ENCODE peak calls at places on chromosome 6, in five cellular contexts. One of them, this sample, is unnamed.
A peak's percentile ranks its signal among the peaks of the same experiment; 100 is the strongest.

GRCh38 chr6:33661118-33661838 is 40.2 kb downstream of the ITPR3 start:
- DNase-seq in heart left ventricle: no peak
- DNase-seq in A549: no peak
- DNase-seq in K562: no peak
- DNase-seq in transverse colon: no peak
- DNase-seq in this sample: no peak

GRCh38 chr6:136846046-136846445 is 23.7 kb downstream of the PEX7 start:
- DNase-seq in A549: peak; percentile 56
- DNase-seq in transverse colon: peak; percentile 36
- DNase-seq in K562: peak; percentile 75
- DNase-seq in heart left ventricle: no peak
- DNase-seq in this sample: peak; percentile 37

GRCh38 chr6:56652994-56653393 is 10.3 kb upstream of the DST start:
- DNase-seq in heart left ventricle: no peak
- DNase-seq in transverse colon: no peak
- DNase-seq in K562: no peak
- DNase-seq in A549: peak; percentile 69
- DNase-seq in this sample: no peak

GRCh38 chr6:110778331-110778730 is 36.9 kb downstream of the CDK19 start:
- DNase-seq in transverse colon: no peak
- DNase-seq in heart left ventricle: no peak
- DNase-seq in A549: no peak
- DNase-seq in K562: no peak
- DNase-seq in this sample: no peak

GRCh38 chr6:42929088-42929927 is at the start of gene CNPY3:
- DNase-seq in A549: peak; percentile 98
- DNase-seq in K562: peak; percentile 99
- DNase-seq in heart left ventricle: peak; percentile 95
- DNase-seq in transverse colon: peak; percentile 96
- DNase-seq in this sample: peak; percentile 94

GRCh38 chr6:68186870-68187269 is 448.2 kb upstream of the ADGRB3 start:
- DNase-seq in K562: no peak
- DNase-seq in transverse colon: no peak
- DNase-seq in heart left ventricle: no peak
- DNase-seq in A549: no peak
- DNase-seq in this sample: no peak

GRCh38 chr6:147430811-147431210 is 77.7 kb upstream of the SAMD5 start:
- DNase-seq in transverse colon: no peak
- DNase-seq in K562: no peak
- DNase-seq in heart left ventricle: no peak
- DNase-seq in A549: no peak
- DNase-seq in this sample: no peak

GRCh38 chr6:30219244-30219643 is 6.0 kb upstream of the TRIM26 start:
- DNase-seq in heart left ventricle: no peak
- DNase-seq in K562: peak; percentile 64
- DNase-seq in transverse colon: peak; percentile 64
- DNase-seq in A549: peak; percentile 58
- DNase-seq in this sample: peak; percentile 43

GRCh38 chr6:129845696-129846095 is 15.4 kb downstream of the TMEM244 start:
- DNase-seq in heart left ventricle: no peak
- DNase-seq in K562: no peak
- DNase-seq in transverse colon: no peak
- DNase-seq in A549: no peak
- DNase-seq in this sample: no peak

DNA sequence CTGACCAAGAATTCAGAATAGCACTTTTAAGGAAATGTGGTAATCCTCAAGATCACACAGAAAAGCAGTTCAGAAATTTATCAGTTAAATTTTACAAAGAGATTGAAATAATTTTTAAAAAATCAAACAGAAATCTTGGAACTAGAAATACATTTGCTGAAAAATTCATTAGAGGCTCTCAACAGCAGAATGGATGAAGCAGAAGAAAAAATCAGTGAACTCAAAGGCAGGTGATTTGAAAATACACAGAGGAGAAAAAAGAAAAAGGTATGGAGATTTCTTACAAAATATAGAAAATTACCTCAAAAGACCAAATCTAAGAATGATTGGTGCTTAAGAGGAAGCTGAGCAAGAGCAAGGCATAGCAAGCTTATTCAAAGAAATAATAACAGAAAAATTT is 11.5 kb downstream of the NQO2 start:
- DNase-seq in A549: no peak
- DNase-seq in heart left ventricle: no peak
- DNase-seq in transverse colon: no peak
- DNase-seq in K562: no peak
- DNase-seq in this sample: no peak
- TF ChIP-seq CTCF in A549: no peak
- TF ChIP-seq CTCF in heart left ventricle: no peak
- TF ChIP-seq CTCF in transverse colon: no peak
- TF ChIP-seq CTCF in K562: no peak
- TF ChIP-seq CTCF in this sample: no peak

GRCh38 chr6:10529231-10529801 is 8.2 kb downstream of the GCNT2 start:
- DNase-seq in K562: no peak
- DNase-seq in transverse colon: no peak
- DNase-seq in heart left ventricle: no peak
- DNase-seq in A549: no peak
- DNase-seq in this sample: peak; percentile 51
- TF ChIP-seq POLR2A in K562: no peak
- TF ChIP-seq POLR2A in transverse colon: no peak
- TF ChIP-seq POLR2A in heart left ventricle: no peak
- TF ChIP-seq POLR2A in A549: no peak
- TF ChIP-seq POLR2A in this sample: no peak

GRCh38 chr6:41546475-41546865 is 289 bp downstream of the FOXP4 start:
- DNase-seq in K562: no peak
- DNase-seq in A549: peak; percentile 40
- DNase-seq in transverse colon: peak; percentile 74
- DNase-seq in heart left ventricle: no peak
- DNase-seq in this sample: no peak

GRCh38 chr6:41548098-41548840 is 2.1 kb downstream of the FOXP4 start:
- DNase-seq in transverse colon: peak; percentile 26
- DNase-seq in A549: no peak
- DNase-seq in heart left ventricle: no peak
- DNase-seq in K562: no peak
- DNase-seq in this sample: no peak

GRCh38 chr6:41546866-41547798 is 951 bp downstream of the FOXP4 start:
- DNase-seq in K562: peak; percentile 60
- DNase-seq in transverse colon: peak; percentile 42
- DNase-seq in heart left ventricle: peak; percentile 45
- DNase-seq in A549: peak; percentile 20
- DNase-seq in this sample: no peak

GRCh38 chr6:41548841-41549642 is 2.9 kb downstream of the FOXP4 start:
- DNase-seq in A549: no peak
- DNase-seq in transverse colon: no peak
- DNase-seq in heart left ventricle: no peak
- DNase-seq in K562: no peak
- DNase-seq in this sample: no peak

DNA sequence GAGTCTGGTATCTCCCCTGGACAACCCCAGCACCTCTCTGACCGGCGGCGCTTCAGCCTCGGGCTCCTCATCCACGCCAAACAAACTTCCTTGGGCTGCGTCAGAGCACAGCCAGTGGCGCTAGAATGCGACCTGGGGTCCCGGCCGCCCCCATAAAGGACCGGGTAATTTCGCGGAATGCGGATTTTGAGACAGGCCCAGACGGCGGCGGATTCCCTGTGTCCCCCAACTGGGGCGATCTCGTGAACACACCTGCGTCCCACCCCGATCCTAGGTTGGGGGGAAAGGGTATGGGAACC is 1.6 kb downstream of the FOXP4 start:
- DNase-seq in transverse colon: no peak
- DNase-seq in A549: no peak
- DNase-seq in heart left ventricle: no peak
- DNase-seq in K562: no peak
- DNase-seq in this sample: no peak
- H3K4me1 ChIP-seq in transverse colon: peaks cover 46% of the 10 kb centered on the region
- H3K4me1 ChIP-seq in A549: peaks cover 18% of the 10 kb centered on the region
- H3K4me1 ChIP-seq in heart left ventricle: peaks cover 6% of the 10 kb centered on the region
- H3K4me1 ChIP-seq in K562: peaks cover 19% of the 10 kb centered on the region
- H3K4me1 ChIP-seq in this sample: peaks cover 3% of the 10 kb centered on the region

GRCh38 chr6:25199544-25199943 is 79.6 kb upstream of the CARMIL1 start:
- DNase-seq in heart left ventricle: no peak
- DNase-seq in transverse colon: no peak
- DNase-seq in A549: no peak
- DNase-seq in K562: no peak
- DNase-seq in this sample: no peak
- TF ChIP-seq CTCF in heart left ventricle: no peak
- TF ChIP-seq CTCF in transverse colon: no peak
- TF ChIP-seq CTCF in A549: no peak
- TF ChIP-seq CTCF in K562: no peak
- TF ChIP-seq CTCF in this sample: no peak

DNA sequence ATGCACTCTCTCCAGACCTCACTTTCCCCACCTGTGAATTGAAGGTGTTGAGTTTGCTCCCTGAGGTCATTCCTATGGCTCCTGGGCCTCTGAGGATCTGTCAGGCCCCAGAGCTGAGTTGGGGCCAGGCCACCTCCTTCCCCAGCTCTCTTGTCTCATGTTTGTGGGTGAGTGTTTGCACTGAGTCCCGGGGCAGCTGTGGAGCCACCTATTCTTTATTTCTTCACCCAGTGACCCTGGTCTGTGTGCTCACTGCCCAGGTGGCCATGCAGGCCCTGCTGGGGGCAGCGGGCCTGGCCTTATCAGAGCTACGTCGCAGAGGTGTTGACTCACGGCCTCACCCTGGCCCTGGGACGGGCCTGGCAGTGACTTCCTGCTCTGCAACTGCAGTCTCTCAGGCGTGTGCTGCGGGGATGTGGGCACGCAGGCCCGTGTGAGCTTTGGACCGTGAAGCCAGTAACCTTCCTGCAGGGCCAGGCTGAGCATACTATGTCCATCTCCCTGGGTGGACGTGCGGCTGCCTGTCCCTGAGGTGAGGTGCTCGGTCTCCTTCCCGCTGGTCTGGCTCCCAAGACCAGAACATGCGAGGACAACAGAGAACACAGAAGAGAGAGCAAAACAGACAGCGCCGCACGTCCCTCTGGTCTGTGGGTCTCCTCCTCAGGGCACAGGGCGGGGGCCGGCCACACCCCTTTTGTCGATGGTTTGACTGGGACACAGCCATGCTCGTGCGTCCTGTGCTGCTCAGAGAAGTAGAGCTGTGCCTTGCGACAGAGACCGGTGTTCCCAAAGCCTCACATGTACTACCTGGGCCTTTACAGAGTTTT is 12.1 kb downstream of the TMEM181 start:
- DNase-seq in A549: no peak
- DNase-seq in heart left ventricle: no peak
- DNase-seq in K562: no peak
- DNase-seq in transverse colon: peak; percentile 87
- DNase-seq in this sample: no peak
- TF ChIP-seq POLR2A in A549: no peak
- TF ChIP-seq POLR2A in heart left ventricle: no peak
- TF ChIP-seq POLR2A in K562: no peak
- TF ChIP-seq POLR2A in transverse colon: peak; percentile 77
- TF ChIP-seq POLR2A in this sample: no peak